ENCODE peak calls at places on chromosomes 5 and 9, in five cellular contexts. U, A, S, L and M are unnamed samples.
A peak's percentile ranks its signal among the peaks of the same experiment; 100 is the strongest.

GRCh38 chr5:127101533-127101932 is 28.2 kb upstream of the C5orf63 start:
- DNase-seq in A (no peak), L (no peak), U (no peak), S (no peak), M (no peak)

GRCh38 chr5:178308541-178309092 is 76.0 kb upstream of the PHYKPL start:
- DNase-seq in U (no peak), A (no peak), L (no peak), S (no peak), M (no peak)

GRCh38 chr5:39846144-39846543 is 421.4 kb upstream of the DAB2 start:
- DNase-seq in S (no peak), A (no peak), U (no peak), L (no peak), M (no peak)

GRCh38 chr9:137487454-137488329 is 28.6 kb upstream of the NSMF start:
- DNase-seq in L (no peak), U (no peak), S (no peak), A (no peak), M (no peak)

GRCh38 chr5:160009591-160009989 is 651 bp downstream of the TTC1 start:
- DNase-seq in U (no peak), S (no peak), A (no peak), L (no peak), M (peak; percentile 5)

GRCh38 chr5:61280205-61280604 is 51.9 kb upstream of the ZSWIM6 start:
- DNase-seq in L (no peak), S (peak; percentile 59), U (peak; percentile 54), A (no peak), M (no peak)

GRCh38 chr5:130692766-130693165 is 472.3 kb downstream of the HINT1 start:
- DNase-seq in U (no peak), L (no peak), A (no peak), S (peak; percentile 73), M (no peak)

GRCh38 chr5:77958642-77959315 is 182.6 kb upstream of the TBCA start:
- DNase-seq in S (no peak), A (no peak), U (no peak), L (no peak), M (no peak)

GRCh38 chr5:109529520-109529919 is 119.7 kb upstream of the PJA2 start:
- DNase-seq in A (no peak), S (peak; percentile 42), U (no peak), L (no peak), M (no peak)

GRCh38 chr5:11760940-11761603 is 143.2 kb downstream of the CTNND2 start:
- DNase-seq in U (no peak), A (no peak), L (no peak), S (no peak), M (no peak)

GRCh38 chr9:98172604-98173003 is 19.8 kb downstream of the CORO2A start:
- DNase-seq in L (no peak), A (no peak), U (no peak), S (peak; percentile 28), M (no peak)

GRCh38 chr9:37339945-37340344 is 82.6 kb upstream of the GRHPR start:
- DNase-seq in S (no peak), A (no peak), U (no peak), L (no peak), M (no peak)

GRCh38 chr9:127586537-127586936 is 25.5 kb upstream of the STXBP1 start:
- DNase-seq in S (peak; percentile 98), A (no peak), L (peak; percentile 85), U (no peak), M (peak; percentile 47)

GRCh38 chr5:119036101-119036762 is 34.7 kb upstream of the DMXL1 start:
- DNase-seq in L (no peak), A (no peak), S (peak; percentile 50), U (peak; percentile 43), M (no peak)

GRCh38 chr5:40307920-40308319 is 371.8 kb upstream of the PTGER4 start:
- DNase-seq in L (no peak), U (no peak), A (no peak), S (no peak), M (no peak)

GRCh38 chr5:10457682-10458574 is 16.2 kb downstream of the ROPN1L start:
- DNase-seq in S (no peak), U (no peak), L (no peak), A (no peak), M (no peak)

GRCh38 chr5:132782101-132782500 is 5.1 kb upstream of the SEPTIN8 start:
- DNase-seq in S (peak; percentile 40), A (no peak), L (peak; percentile 25), U (no peak), M (no peak)